ENCODE peak calls at places on chromosomes 11 and 22, in nine cellular contexts. Z, J, W, G, Y, S, P, E and N are unnamed samples.

GRCh38 chr22:39937881-39938280 is 22.3 kb upstream of the TMA7B start:
- DNase-seq in Z (no peak), J (no peak), W (no peak), G (peak; percentile 46), Y (no peak), S (no peak), P (no peak), E (no peak), N (no peak)

GRCh38 chr11:8665222-8665621 is 17.2 kb downstream of the TRIM66 start:
- DNase-seq in Z (no peak), J (no peak), W (no peak), G (no peak), Y (no peak), S (no peak), P (no peak), E (no peak), N (no peak)

GRCh38 chr11:69311767-69312385 is 17.9 kb downstream of the MYEOV start:
- DNase-seq in Z (peak; percentile 45), J (no peak), W (no peak), G (no peak), Y (no peak), S (peak; percentile 52), P (no peak), E (peak; percentile 87), N (peak; percentile 75)

GRCh38 chr22:25172153-25172552 is 27.5 kb upstream of the CRYBB3 start:
- DNase-seq in Z (no peak), J (no peak), W (peak; percentile 27), G (no peak), Y (no peak), S (no peak), P (no peak), E (no peak), N (peak; percentile 67)

GRCh38 chr11:125772834-125773505 is 5.7 kb downstream of the PATE2 start:
- DNase-seq in Z (no peak), J (no peak), W (no peak), G (no peak), Y (no peak), S (no peak), P (peak; percentile 83), E (no peak), N (no peak)

GRCh38 chr11:59283825-59284772 is 71.4 kb upstream of the MPEG1 start:
- DNase-seq in Z (no peak), J (no peak), W (peak; percentile 84), G (peak; percentile 16), Y (peak; percentile 36), S (no peak), P (peak; percentile 69), E (peak; percentile 24), N (peak; percentile 71)

GRCh38 chr22:50613291-50613981 is 12.8 kb downstream of the MAPK8IP2 start:
- DNase-seq in Z (peak; percentile 53), J (no peak), W (no peak), G (no peak), Y (no peak), S (no peak), P (no peak), E (no peak), N (no peak)

GRCh38 chr11:73176892-73177155 is 34.7 kb upstream of the FCHSD2 start:
- DNase-seq in Z (peak; percentile 60), J (no peak), W (no peak), G (no peak), Y (no peak), S (no peak), P (no peak), E (no peak), N (no peak)

GRCh38 chr11:67013511-67014045 is 9.4 kb upstream of the SYT12 start:
- DNase-seq in Z (no peak), J (no peak), W (no peak), G (no peak), Y (no peak), S (no peak), P (no peak), E (no peak), N (no peak)

GRCh38 chr11:102010776-102011500 is 36.3 kb upstream of the CFAP300 start:
- DNase-seq in Z (peak; percentile 76), J (no peak), W (no peak), G (no peak), Y (peak; percentile 79), S (no peak), P (peak; percentile 83), E (no peak), N (peak; percentile 83)

GRCh38 chr11:81792416-81792815 is 941.2 kb downstream of the FAM181B start:
- DNase-seq in Z (no peak), J (no peak), W (no peak), G (no peak), Y (no peak), S (no peak), P (no peak), E (no peak), N (no peak)

GRCh38 chr11:36431429-36432092 is 78.5 kb downstream of the TRAF6 start:
- DNase-seq in Z (no peak), J (no peak), W (peak; percentile 56), G (no peak), Y (peak; percentile 80), S (no peak), P (peak; percentile 99), E (no peak), N (peak; percentile 88)

GRCh38 chr11:10225553-10225952 is 68.5 kb downstream of the SBF2 start:
- DNase-seq in Z (no peak), J (no peak), W (no peak), G (no peak), Y (no peak), S (no peak), P (peak; percentile 23), E (no peak), N (no peak)

GRCh38 chr11:62806611-62807121 is 1.4 kb upstream of the NXF1 start:
- DNase-seq in Z (no peak), J (no peak), W (no peak), G (no peak), Y (no peak), S (no peak), P (peak; percentile 48), E (peak; percentile 48), N (no peak)